ENCODE peak calls at places on chromosomes 16 and 17, in nine cellular contexts. One of them, this sample, is unnamed.

GRCh38 chr17:37796081-37796480 is 51.2 kb upstream of the HNF1B start:
- DNase-seq in AG04450: no peak
- DNase-seq in DND-41: no peak
- DNase-seq in CD4-positive, CD25-positive, alpha-beta regulatory T cell: no peak
- DNase-seq in GM12865: no peak
- DNase-seq in transverse colon: no peak
- DNase-seq in mammary epithelial cell: no peak
- DNase-seq in neural progenitor cell: no peak
- DNase-seq in dorsolateral prefrontal cortex: no peak
- DNase-seq in this sample: no peak

GRCh38 chr16:57128787-57129389 is 36.5 kb downstream of the CPNE2 start:
- DNase-seq in mammary epithelial cell: no peak
- DNase-seq in GM12865: peak
- DNase-seq in transverse colon: no peak
- DNase-seq in dorsolateral prefrontal cortex: no peak
- DNase-seq in AG04450: no peak
- DNase-seq in CD4-positive, CD25-positive, alpha-beta regulatory T cell: peak
- DNase-seq in neural progenitor cell: no peak
- DNase-seq in DND-41: no peak
- DNase-seq in this sample: no peak

GRCh38 chr17:17468217-17469010 is 8.4 kb upstream of the MED9 start:
- DNase-seq in CD4-positive, CD25-positive, alpha-beta regulatory T cell: no peak
- DNase-seq in AG04450: no peak
- DNase-seq in neural progenitor cell: no peak
- DNase-seq in transverse colon: no peak
- DNase-seq in dorsolateral prefrontal cortex: peak
- DNase-seq in mammary epithelial cell: no peak
- DNase-seq in DND-41: no peak
- DNase-seq in GM12865: no peak
- DNase-seq in this sample: no peak

GRCh38 chr17:28392491-28392890 is 13.5 kb downstream of the SLC46A1 start:
- DNase-seq in dorsolateral prefrontal cortex: no peak
- DNase-seq in GM12865: no peak
- DNase-seq in transverse colon: no peak
- DNase-seq in mammary epithelial cell: no peak
- DNase-seq in AG04450: no peak
- DNase-seq in DND-41: no peak
- DNase-seq in CD4-positive, CD25-positive, alpha-beta regulatory T cell: no peak
- DNase-seq in neural progenitor cell: no peak
- DNase-seq in this sample: no peak

GRCh38 chr17:28579526-28579925 is 2.8 kb upstream of the ALDOC start:
- DNase-seq in dorsolateral prefrontal cortex: no peak
- DNase-seq in CD4-positive, CD25-positive, alpha-beta regulatory T cell: no peak
- DNase-seq in AG04450: no peak
- DNase-seq in GM12865: peak
- DNase-seq in mammary epithelial cell: no peak
- DNase-seq in DND-41: no peak
- DNase-seq in neural progenitor cell: no peak
- DNase-seq in transverse colon: no peak
- DNase-seq in this sample: no peak

GRCh38 chr16:86514656-86515376 is 4.5 kb downstream of the FOXF1 start:
- DNase-seq in DND-41: no peak
- DNase-seq in AG04450: no peak
- DNase-seq in transverse colon: no peak
- DNase-seq in neural progenitor cell: no peak
- DNase-seq in mammary epithelial cell: no peak
- DNase-seq in GM12865: no peak
- DNase-seq in CD4-positive, CD25-positive, alpha-beta regulatory T cell: no peak
- DNase-seq in dorsolateral prefrontal cortex: no peak
- DNase-seq in this sample: no peak

GRCh38 chr17:62824290-62825135 is 16.4 kb upstream of the MARCHF10 start:
- DNase-seq in neural progenitor cell: peak
- DNase-seq in AG04450: peak
- DNase-seq in GM12865: no peak
- DNase-seq in transverse colon: no peak
- DNase-seq in mammary epithelial cell: peak
- DNase-seq in DND-41: no peak
- DNase-seq in CD4-positive, CD25-positive, alpha-beta regulatory T cell: no peak
- DNase-seq in dorsolateral prefrontal cortex: no peak
- DNase-seq in this sample: peak

GRCh38 chr17:48503747-48504146 is 27.1 kb downstream of the HOXB1 start:
- DNase-seq in mammary epithelial cell: no peak
- DNase-seq in dorsolateral prefrontal cortex: no peak
- DNase-seq in neural progenitor cell: no peak
- DNase-seq in CD4-positive, CD25-positive, alpha-beta regulatory T cell: no peak
- DNase-seq in AG04450: peak
- DNase-seq in transverse colon: no peak
- DNase-seq in GM12865: no peak
- DNase-seq in DND-41: no peak
- DNase-seq in this sample: no peak

GRCh38 chr16:245105-245504 is 10.5 kb downstream of the FAM234A start:
- DNase-seq in dorsolateral prefrontal cortex: no peak
- DNase-seq in AG04450: no peak
- DNase-seq in DND-41: no peak
- DNase-seq in mammary epithelial cell: no peak
- DNase-seq in transverse colon: no peak
- DNase-seq in GM12865: no peak
- DNase-seq in CD4-positive, CD25-positive, alpha-beta regulatory T cell: no peak
- DNase-seq in neural progenitor cell: no peak
- DNase-seq in this sample: no peak

GRCh38 chr17:7767425-7768021 is 50.0 kb downstream of the DNAH2 start:
- DNase-seq in CD4-positive, CD25-positive, alpha-beta regulatory T cell: no peak
- DNase-seq in transverse colon: no peak
- DNase-seq in AG04450: peak
- DNase-seq in mammary epithelial cell: no peak
- DNase-seq in DND-41: no peak
- DNase-seq in dorsolateral prefrontal cortex: no peak
- DNase-seq in neural progenitor cell: no peak
- DNase-seq in GM12865: no peak
- DNase-seq in this sample: no peak

GRCh38 chr17:27520571-27521185 is 64.4 kb downstream of the KSR1 start:
- DNase-seq in transverse colon: no peak
- DNase-seq in CD4-positive, CD25-positive, alpha-beta regulatory T cell: no peak
- DNase-seq in mammary epithelial cell: no peak
- DNase-seq in dorsolateral prefrontal cortex: peak
- DNase-seq in DND-41: no peak
- DNase-seq in GM12865: no peak
- DNase-seq in neural progenitor cell: peak
- DNase-seq in AG04450: no peak
- DNase-seq in this sample: no peak

GRCh38 chr17:44108440-44109311 is 14.8 kb downstream of the HDAC5 start:
- DNase-seq in mammary epithelial cell: no peak
- DNase-seq in GM12865: no peak
- DNase-seq in neural progenitor cell: no peak
- DNase-seq in AG04450: peak
- DNase-seq in DND-41: no peak
- DNase-seq in CD4-positive, CD25-positive, alpha-beta regulatory T cell: no peak
- DNase-seq in transverse colon: peak
- DNase-seq in dorsolateral prefrontal cortex: peak
- DNase-seq in this sample: no peak

GRCh38 chr17:53721101-53721500 is 101.6 kb upstream of the KIF2B start:
- DNase-seq in mammary epithelial cell: no peak
- DNase-seq in transverse colon: no peak
- DNase-seq in CD4-positive, CD25-positive, alpha-beta regulatory T cell: no peak
- DNase-seq in dorsolateral prefrontal cortex: no peak
- DNase-seq in AG04450: no peak
- DNase-seq in DND-41: no peak
- DNase-seq in GM12865: no peak
- DNase-seq in neural progenitor cell: no peak
- DNase-seq in this sample: no peak

GRCh38 chr17:45102856-45103255 is 29.5 kb downstream of the PLCD3 start:
- DNase-seq in dorsolateral prefrontal cortex: no peak
- DNase-seq in CD4-positive, CD25-positive, alpha-beta regulatory T cell: no peak
- DNase-seq in AG04450: no peak
- DNase-seq in GM12865: no peak
- DNase-seq in DND-41: no peak
- DNase-seq in neural progenitor cell: no peak
- DNase-seq in transverse colon: no peak
- DNase-seq in mammary epithelial cell: peak
- DNase-seq in this sample: no peak

GRCh38 chr17:65759532-65759931 is 198.1 kb upstream of the AXIN2 start:
- DNase-seq in CD4-positive, CD25-positive, alpha-beta regulatory T cell: no peak
- DNase-seq in GM12865: no peak
- DNase-seq in mammary epithelial cell: no peak
- DNase-seq in AG04450: no peak
- DNase-seq in transverse colon: no peak
- DNase-seq in neural progenitor cell: no peak
- DNase-seq in dorsolateral prefrontal cortex: no peak
- DNase-seq in DND-41: no peak
- DNase-seq in this sample: no peak

DNA sequence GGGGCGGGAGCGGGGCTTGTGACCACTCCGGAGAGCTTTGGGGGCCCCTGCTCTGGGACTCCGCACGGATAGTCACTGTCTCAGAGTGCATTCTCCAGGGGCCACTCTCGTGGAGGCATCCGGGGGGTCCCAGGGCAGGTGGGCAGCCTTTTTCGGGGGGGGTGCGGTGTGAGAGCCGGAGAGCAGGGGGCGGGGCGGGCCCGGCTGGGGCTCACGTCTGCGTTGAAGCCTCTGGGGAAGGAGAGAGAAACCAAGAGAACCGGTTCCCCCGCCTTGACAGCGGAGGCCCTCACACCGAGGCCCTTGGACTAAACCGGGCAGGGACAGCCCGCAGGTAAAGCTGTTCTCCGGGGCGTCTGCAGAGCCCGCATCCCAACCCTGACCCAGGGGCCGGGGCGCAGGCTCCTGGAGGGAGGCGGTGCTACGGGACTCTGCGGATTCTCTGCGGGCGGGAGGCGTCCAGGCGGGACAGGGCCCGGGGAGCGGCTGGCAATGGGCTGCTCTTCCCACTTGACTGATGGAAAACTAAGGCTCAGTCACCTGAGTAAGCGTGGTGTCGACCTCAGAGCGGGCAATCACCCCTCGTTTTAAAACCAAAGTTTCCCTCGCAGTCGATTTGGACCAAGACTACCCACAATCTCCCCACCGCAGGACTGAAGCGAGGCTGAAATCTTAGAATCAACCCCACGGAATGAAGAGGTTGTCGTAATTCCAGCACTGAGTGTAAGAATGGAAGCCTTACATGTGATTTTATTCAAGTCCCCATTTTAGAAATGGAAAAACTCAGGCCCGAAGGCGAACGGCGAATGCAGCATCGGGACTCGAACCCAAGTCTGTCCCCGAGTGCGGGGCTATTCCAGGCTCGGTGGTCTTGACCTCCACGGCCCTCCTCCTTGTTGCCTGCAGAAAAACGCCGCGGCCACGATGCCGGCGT is 49.6 kb upstream of the AMZ2 start:
- DNase-seq in CD4-positive, CD25-positive, alpha-beta regulatory T cell: no peak
- DNase-seq in dorsolateral prefrontal cortex: no peak
- DNase-seq in mammary epithelial cell: no peak
- DNase-seq in transverse colon: no peak
- DNase-seq in neural progenitor cell: peak
- DNase-seq in AG04450: no peak
- DNase-seq in GM12865: no peak
- DNase-seq in DND-41: no peak
- DNase-seq in this sample: no peak
- H3K4me3 ChIP-seq in CD4-positive, CD25-positive, alpha-beta regulatory T cell: peak
- H3K4me3 ChIP-seq in dorsolateral prefrontal cortex: peak
- H3K4me3 ChIP-seq in mammary epithelial cell: no peak
- H3K4me3 ChIP-seq in transverse colon: no peak
- H3K4me3 ChIP-seq in neural progenitor cell: peak
- H3K4me3 ChIP-seq in AG04450: no peak
- H3K4me3 ChIP-seq in GM12865: no peak
- H3K4me3 ChIP-seq in DND-41: no peak
- H3K4me3 ChIP-seq in this sample: no peak

DNA sequence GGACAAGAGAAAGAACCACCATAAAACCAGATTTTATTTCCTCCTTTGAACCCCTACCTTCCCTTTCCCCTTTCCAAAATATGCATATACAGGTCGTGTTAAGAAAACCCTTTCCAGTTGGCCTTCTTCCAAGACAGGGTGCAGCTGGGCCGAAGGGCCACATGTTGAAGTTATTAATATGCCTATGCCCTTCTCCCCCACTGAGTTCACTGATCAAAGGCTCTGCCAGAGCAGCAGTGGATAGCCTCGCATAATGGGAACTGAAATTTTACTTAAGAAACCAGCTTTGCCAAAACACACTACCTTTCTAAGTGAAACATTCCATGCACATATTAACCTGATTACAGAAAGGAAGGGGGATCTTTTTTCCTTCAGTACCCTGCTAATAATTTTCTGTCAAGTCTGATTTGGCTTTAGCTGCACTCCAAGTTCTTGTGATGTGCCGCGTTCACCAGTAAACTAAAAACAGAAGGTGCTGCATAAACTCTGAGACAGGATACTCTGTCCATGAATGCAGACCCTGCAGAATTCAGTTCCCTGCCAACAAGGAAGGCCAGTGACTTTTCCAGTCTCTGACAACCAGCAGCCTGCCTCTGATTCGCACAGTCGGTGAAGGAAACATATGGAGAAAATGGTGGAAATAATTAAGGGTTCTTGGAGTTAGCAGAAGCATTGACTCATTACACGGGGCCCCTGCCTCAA is 283.9 kb downstream of the ZFHX3 start:
- DNase-seq in mammary epithelial cell: no peak
- DNase-seq in CD4-positive, CD25-positive, alpha-beta regulatory T cell: no peak
- DNase-seq in DND-41: no peak
- DNase-seq in neural progenitor cell: peak
- DNase-seq in GM12865: peak
- DNase-seq in transverse colon: no peak
- DNase-seq in dorsolateral prefrontal cortex: no peak
- DNase-seq in AG04450: no peak
- DNase-seq in this sample: no peak
- H3K4me3 ChIP-seq in mammary epithelial cell: no peak
- H3K4me3 ChIP-seq in CD4-positive, CD25-positive, alpha-beta regulatory T cell: no peak
- H3K4me3 ChIP-seq in DND-41: no peak
- H3K4me3 ChIP-seq in neural progenitor cell: no peak
- H3K4me3 ChIP-seq in GM12865: no peak
- H3K4me3 ChIP-seq in transverse colon: no peak
- H3K4me3 ChIP-seq in dorsolateral prefrontal cortex: no peak
- H3K4me3 ChIP-seq in AG04450: no peak
- H3K4me3 ChIP-seq in this sample: no peak

DNA sequence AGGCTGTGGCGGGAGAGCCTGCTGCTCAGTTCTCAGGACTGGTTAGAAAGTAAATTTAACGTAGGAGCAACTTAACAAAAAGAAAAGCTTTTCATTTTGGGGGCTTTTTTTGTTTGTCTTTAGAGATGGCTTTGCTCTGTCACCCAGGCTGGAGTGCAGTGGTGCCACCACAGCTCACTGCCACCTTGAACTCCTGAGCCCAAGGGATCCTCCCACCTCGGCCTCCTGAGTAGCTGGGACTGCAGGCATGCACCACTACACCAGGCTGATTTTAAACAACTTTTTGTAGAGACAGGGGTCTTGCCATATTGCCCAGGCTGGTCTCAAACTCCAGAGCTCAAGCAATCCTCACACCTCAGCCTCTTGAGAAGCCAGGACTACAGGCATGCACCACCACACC is 205.0 kb downstream of the RPTOR start:
- DNase-seq in AG04450: no peak
- DNase-seq in GM12865: no peak
- DNase-seq in CD4-positive, CD25-positive, alpha-beta regulatory T cell: no peak
- DNase-seq in neural progenitor cell: no peak
- DNase-seq in transverse colon: no peak
- DNase-seq in mammary epithelial cell: no peak
- DNase-seq in dorsolateral prefrontal cortex: no peak
- DNase-seq in DND-41: no peak
- DNase-seq in this sample: no peak
- H3K4me3 ChIP-seq in AG04450: no peak
- H3K4me3 ChIP-seq in GM12865: no peak
- H3K4me3 ChIP-seq in CD4-positive, CD25-positive, alpha-beta regulatory T cell: no peak
- H3K4me3 ChIP-seq in neural progenitor cell: no peak
- H3K4me3 ChIP-seq in transverse colon: no peak
- H3K4me3 ChIP-seq in mammary epithelial cell: no peak
- H3K4me3 ChIP-seq in dorsolateral prefrontal cortex: no peak
- H3K4me3 ChIP-seq in DND-41: no peak
- H3K4me3 ChIP-seq in this sample: no peak

GRCh38 chr16:25118851-25119584 is 7.5 kb downstream of the LCMT1 start:
- DNase-seq in DND-41: no peak
- DNase-seq in transverse colon: no peak
- DNase-seq in neural progenitor cell: no peak
- DNase-seq in GM12865: no peak
- DNase-seq in mammary epithelial cell: no peak
- DNase-seq in CD4-positive, CD25-positive, alpha-beta regulatory T cell: no peak
- DNase-seq in AG04450: no peak
- DNase-seq in dorsolateral prefrontal cortex: no peak
- DNase-seq in this sample: no peak
- H3K4me3 ChIP-seq in DND-41: no peak
- H3K4me3 ChIP-seq in transverse colon: no peak
- H3K4me3 ChIP-seq in neural progenitor cell: no peak
- H3K4me3 ChIP-seq in GM12865: no peak
- H3K4me3 ChIP-seq in mammary epithelial cell: no peak
- H3K4me3 ChIP-seq in CD4-positive, CD25-positive, alpha-beta regulatory T cell: no peak
- H3K4me3 ChIP-seq in AG04450: no peak
- H3K4me3 ChIP-seq in dorsolateral prefrontal cortex: no peak
- H3K4me3 ChIP-seq in this sample: no peak